ENCODE peak calls at places on chromosomes 13 and 19, in seven cellular contexts. O is NCI-H2029; Y is right cardiac atrium; M is hepatic stellate cell; U is tibial artery; X is NCI-H1417 treated with DMSO at 0.1 percent for 48 hours; H is stimulated activated CD8-positive, alpha-beta memory T cell treated with anti-CD3 and anti-CD28 coated beads, Interleukin-15, amount 100 ng/mL, for 24 hours. C is an unnamed sample.

GRCh38 chr13:19587635-19588300 is 26.4 kb upstream of the TPTE2 start:
- DNase-seq in H (no peak), U (no peak), Y (no peak), M (peak), X (no peak), O (no peak), C (no peak)

GRCh38 chr19:49758292-49758691 is 4.8 kb downstream of the TSKS start:
- DNase-seq in H (no peak), Y (no peak), U (no peak), M (peak), X (no peak), O (no peak), C (no peak)

GRCh38 chr19:47109541-47110375 is 3.8 kb downstream of the ZC3H4 start:
- DNase-seq in U (no peak), M (no peak), Y (no peak), H (no peak), X (no peak), O (no peak), C (no peak)

GRCh38 chr13:99281811-99282263 is 23.7 kb upstream of the GPR18 start:
- DNase-seq in Y (peak), H (no peak), X (no peak), M (no peak), U (peak), O (no peak), C (peak)

GRCh38 chr19:53942001-53942786 is 20.5 kb upstream of the CACNG8 start:
- DNase-seq in O (no peak), U (no peak), M (no peak), Y (no peak), H (no peak), X (no peak), C (no peak)

GRCh38 chr19:47531640-47532387 is 17.0 kb upstream of the NAPA start:
- DNase-seq in U (no peak), H (no peak), Y (no peak), O (no peak), M (no peak), X (no peak), C (no peak)

GRCh38 chr13:50844181-50844875 is 836 bp upstream of the DLEU7 start:
- DNase-seq in X (no peak), M (no peak), H (no peak), O (no peak), U (no peak), Y (no peak), C (no peak)

GRCh38 chr13:46751811-46752635 is 44.9 kb downstream of the ESD start:
- DNase-seq in Y (no peak), H (peak), M (no peak), O (no peak), U (no peak), X (no peak), C (no peak)

GRCh38 chr13:114313061-114313860 is 1.0 kb upstream of the CHAMP1 start:
- DNase-seq in X (no peak), U (no peak), H (no peak), O (no peak), M (peak), Y (peak), C (no peak)

GRCh38 chr19:34316741-34317241 is 48.2 kb upstream of the GPI start:
- DNase-seq in X (no peak), M (peak), Y (no peak), U (no peak), O (no peak), H (no peak), C (no peak)

GRCh38 chr13:32211788-32212187 is 103.4 kb downstream of the ZAR1L start:
- DNase-seq in H (no peak), M (peak), O (no peak), Y (no peak), U (no peak), X (no peak), C (no peak)

GRCh38 chr13:32530841-32531253 is 7.7 kb downstream of the N4BP2L2 start:
- DNase-seq in Y (no peak), X (no peak), M (peak), H (no peak), U (no peak), O (no peak), C (no peak)

GRCh38 chr19:48913114-48913513 is 13.0 kb downstream of the NUCB1 start:
- DNase-seq in U (no peak), O (no peak), M (no peak), H (no peak), X (no peak), Y (peak), C (no peak)

GRCh38 chr13:113192279-113192678 is 16.2 kb downstream of the PCID2 start:
- DNase-seq in U (no peak), X (no peak), H (no peak), M (no peak), Y (no peak), O (no peak), C (no peak)

GRCh38 chr13:106530209-106530906 is 5.1 kb downstream of the EFNB2 start:
- DNase-seq in H (no peak), Y (no peak), U (no peak), M (no peak), O (no peak), X (no peak), C (no peak)

GRCh38 chr19:46030861-46031550 is 8.2 kb upstream of the PGLYRP1 start:
- DNase-seq in X (no peak), O (no peak), H (no peak), M (no peak), Y (no peak), U (no peak), C (no peak)

GRCh38 chr19:16904599-16904998 is 15.8 kb downstream of the F2RL3 start:
- DNase-seq in U (no peak), X (no peak), Y (no peak), H (no peak), M (no peak), O (no peak), C (no peak)

GRCh38 chr19:18338471-18339001 is 1.9 kb upstream of the PGPEP1 start:
- DNase-seq in M (no peak), O (no peak), U (no peak), X (no peak), H (no peak), Y (no peak), C (no peak)

GRCh38 chr19:46515290-46515609 is 19.6 kb upstream of the PNMA8B start:
- DNase-seq in H (no peak), U (no peak), O (no peak), M (no peak), X (no peak), Y (no peak), C (no peak)

GRCh38 chr13:45511310-45512147 is 46.8 kb downstream of the COG3 start:
- DNase-seq in X (peak), H (no peak), Y (no peak), M (peak), O (peak), U (no peak), C (no peak)

GRCh38 chr13:96159731-96160130 is 69.8 kb downstream of the HS6ST3 start:
- DNase-seq in X (no peak), Y (no peak), M (no peak), U (no peak), H (no peak), O (no peak), C (no peak)

GRCh38 chr19:37997911-37998344 is 90.9 kb downstream of the SIPA1L3 start:
- DNase-seq in U (no peak), H (no peak), Y (no peak), M (peak), X (no peak), O (no peak), C (no peak)

GRCh38 chr13:113832204-113832603 is 31.7 kb downstream of the GAS6 start:
- DNase-seq in U (no peak), M (no peak), H (no peak), Y (peak), O (no peak), X (no peak), C (no peak)

GRCh38 chr19:14369399-14370168 is 11.7 kb upstream of the ADGRE5 start:
- DNase-seq in M (no peak), U (no peak), H (peak), Y (peak), X (no peak), O (no peak), C (peak)

GRCh38 chr19:27392027-27392632 is 1820.8 kb downstream of the UQCRFS1 start:
- DNase-seq in Y (no peak), H (no peak), U (no peak), X (no peak), O (no peak), M (no peak), C (no peak)

C was measured in activated gamma-delta T cell.